ENCODE peak calls at places on chromosomes 2 and 18, in six cellular contexts. H is neuronal stem cell, C is IMR-90, V is trophoblast cell, B is mesenchymal stem cell, L is H1. Z is an unnamed sample.

GRCh38 chr2:241443486-241444223 is 64.7 kb downstream of the STK25 start:
- DNase-seq in L (no peak), V (no peak), B (peak), C (peak), H (no peak), Z (no peak)

GRCh38 chr2:74417763-74418162 is 3.7 kb downstream of the C2orf81 start:
- DNase-seq in B (no peak), H (no peak), L (no peak), C (no peak), V (no peak), Z (no peak)

GRCh38 chr18:36856815-36857214 is 27.9 kb downstream of the KIAA1328 start:
- DNase-seq in B (no peak), C (no peak), V (no peak), H (no peak), L (no peak), Z (no peak)

GRCh38 chr18:3874593-3874992 is 424.6 kb downstream of the TGIF1 start:
- DNase-seq in B (no peak), L (no peak), V (no peak), H (no peak), C (no peak), Z (no peak)

GRCh38 chr2:132597831-132598230 is 72.2 kb downstream of the LYPD1 start:
- DNase-seq in B (no peak), C (no peak), V (no peak), H (no peak), L (no peak), Z (no peak)

GRCh38 chr2:160924936-160925353 is 235.3 kb upstream of the TANK start:
- DNase-seq in V (peak), C (no peak), H (no peak), B (no peak), L (no peak), Z (no peak)

GRCh38 chr2:11375689-11376027 is 31.2 kb upstream of the ROCK2 start:
- DNase-seq in H (no peak), B (no peak), C (no peak), V (no peak), L (no peak), Z (no peak)

GRCh38 chr18:3305933-3306332 is 44.0 kb downstream of the MYL12B start:
- DNase-seq in H (no peak), C (peak), V (no peak), B (peak), L (no peak), Z (no peak)

GRCh38 chr2:173307287-173307686 is 47.4 kb upstream of the CDCA7 start:
- DNase-seq in V (no peak), H (no peak), L (no peak), C (no peak), B (no peak), Z (peak)

GRCh38 chr2:159399716-159400525 is 113.4 kb upstream of the WDSUB1 start:
- DNase-seq in H (no peak), C (peak), V (peak), L (no peak), B (peak), Z (no peak)

GRCh38 chr2:12074126-12074883 is 327.9 kb downstream of the LPIN1 start:
- DNase-seq in H (peak), L (no peak), V (peak), B (no peak), C (no peak), Z (peak)

GRCh38 chr2:64558682-64559081 is 34.6 kb downstream of the AFTPH start:
- DNase-seq in L (no peak), V (peak), B (no peak), C (no peak), H (no peak), Z (no peak)

GRCh38 chr2:216557820-216558219 is 59.2 kb downstream of the RPL37A start:
- DNase-seq in L (no peak), C (no peak), B (no peak), H (no peak), V (no peak), Z (peak)

GRCh38 chr2:178412047-178412446 is 38.9 kb downstream of the PRKRA start:
- DNase-seq in L (no peak), B (no peak), C (no peak), V (no peak), H (no peak), Z (peak)

GRCh38 chr18:32469190-32469611 is 1.5 kb downstream of the GAREM1 start:
- DNase-seq in L (no peak), C (peak), V (peak), B (peak), H (peak), Z (peak)

GRCh38 chr2:224520064-224520463 is 65.1 kb downstream of the CUL3 start:
- DNase-seq in B (peak), C (peak), H (no peak), V (no peak), L (no peak), Z (no peak)

GRCh38 chr2:178825183-178825582 is 18.0 kb upstream of the TTN start:
- DNase-seq in B (no peak), H (no peak), V (no peak), C (peak), L (no peak), Z (no peak)

GRCh38 chr2:145379934-145380333 is 860.0 kb upstream of the ZEB2 start:
- DNase-seq in V (no peak), C (no peak), B (peak), L (no peak), H (no peak), Z (no peak)

DNA sequence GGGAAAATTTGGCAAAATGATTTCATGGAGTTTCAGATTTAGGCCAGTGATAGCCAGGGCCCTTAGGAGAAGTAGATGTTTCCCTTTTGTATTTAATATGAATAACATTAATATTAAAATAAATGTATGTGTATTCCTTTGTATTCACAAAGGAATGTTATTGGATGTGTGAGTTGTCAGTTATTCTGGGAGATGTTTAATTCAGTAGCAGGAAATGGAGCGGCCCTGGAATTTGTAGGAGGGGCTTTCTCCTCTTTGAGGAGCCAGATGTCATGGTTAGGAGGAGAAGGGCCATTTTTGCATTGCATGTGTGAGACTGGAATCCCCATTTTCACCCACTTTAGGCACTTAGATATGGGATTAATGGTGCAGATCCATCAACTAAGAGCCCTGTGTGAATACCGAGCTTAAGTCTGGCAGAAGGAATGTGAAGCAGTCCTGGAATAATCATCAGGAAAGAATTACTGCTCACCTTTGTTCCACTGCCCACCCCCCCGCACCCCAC is 439.2 kb downstream of the PARD3B start:
- DNase-seq in H (no peak), L (no peak), V (no peak), B (no peak), C (peak), Z (peak)
- H3K4me3 ChIP-seq in H (no peak), L (no peak), V (no peak), B (no peak), C (no peak), Z (no peak)

DNA sequence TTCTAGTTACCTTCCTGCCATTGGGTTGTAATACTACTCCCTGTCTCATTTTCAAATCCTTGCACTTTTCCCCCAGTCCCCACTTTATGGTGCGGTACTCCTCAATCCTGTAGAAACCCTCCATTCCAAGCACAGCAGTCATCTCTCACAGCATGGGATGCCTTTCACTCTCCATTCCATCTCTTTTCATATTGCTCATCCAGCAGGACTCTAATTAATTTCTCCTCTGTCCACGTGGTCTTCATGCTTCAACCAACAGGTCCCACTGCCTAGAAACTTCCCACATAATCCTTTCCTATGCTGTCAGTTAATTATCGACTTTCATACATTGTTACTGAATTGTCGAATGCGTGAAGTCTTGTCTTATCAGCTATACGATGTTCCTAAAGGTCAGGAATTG is 89.6 kb downstream of the CRIM1 start:
- DNase-seq in H (no peak), L (no peak), B (no peak), C (no peak), V (no peak), Z (no peak)
- H3K23ac ChIP-seq in H (no peak), L (no peak), B (no peak), C (peak), V (no peak), Z (no peak)

GRCh38 chr2:118638453-118638852 is 209.0 kb downstream of the EN1 start:
- DNase-seq in V (no peak), H (no peak), L (no peak), C (no peak), B (no peak), Z (peak)
- H3K4me3 ChIP-seq in V (no peak), H (no peak), L (no peak), C (no peak), B (no peak), Z (no peak)

GRCh38 chr18:8196238-8196637 is 413.0 kb upstream of the RAB12 start:
- DNase-seq in B (no peak), C (no peak), V (no peak), H (no peak), L (no peak), Z (no peak)
- H3K23ac ChIP-seq in B (no peak), C (no peak), V (no peak), H (no peak), L (no peak), Z (no peak)

GRCh38 chr2:119575439-119575838 is 31.2 kb downstream of the CFAP221 start:
- DNase-seq in L (no peak), V (no peak), C (no peak), H (no peak), B (no peak), Z (no peak)
- H3K4me3 ChIP-seq in L (no peak), V (no peak), C (no peak), H (no peak), B (no peak), Z (no peak)

GRCh38 chr2:85930129-85931124 is 41.6 kb upstream of the ST3GAL5 start:
- DNase-seq in C (no peak), B (no peak), V (peak), L (no peak), H (no peak), Z (no peak)
- H3K23ac ChIP-seq in C (no peak), B (no peak), V (no peak), L (no peak), H (no peak), Z (no peak)

GRCh38 chr2:106158871-106159270 is 35.2 kb downstream of the UXS1 start:
- DNase-seq in V (no peak), H (no peak), B (no peak), C (no peak), L (no peak), Z (no peak)
- H3K4me3 ChIP-seq in V (no peak), H (no peak), B (no peak), C (no peak), L (no peak), Z (no peak)

GRCh38 chr18:47425365-47425764 is 173.9 kb upstream of the SKOR2 start:
- DNase-seq in H (no peak), V (no peak), L (no peak), C (no peak), B (no peak), Z (no peak)

GRCh38 chr18:47422524-47422923 is 171.1 kb upstream of the SKOR2 start:
- DNase-seq in H (no peak), V (peak), L (no peak), C (no peak), B (no peak), Z (peak)

GRCh38 chr18:47427951-47428350 is 176.5 kb upstream of the SKOR2 start:
- DNase-seq in L (no peak), H (no peak), B (no peak), C (no peak), V (no peak), Z (no peak)
- H3K23ac ChIP-seq in L (no peak), H (no peak), B (no peak), C (no peak), V (no peak), Z (no peak)